ENCODE peak calls at places on chromosomes 1 and 21, in six cellular contexts. X is colonic mucosa, U is IMR-90, T is Panc1, N is heart left ventricle, A is fibroblast of lung. J is an unnamed sample.

GRCh38 chr1:10677508-10678364 is 118.7 kb downstream of the CASZ1 start:
- DNase-seq in X (peak), N (no peak), U (no peak), A (no peak), T (no peak), J (no peak)

GRCh38 chr1:53584446-53585102 is 125.4 kb downstream of the DMRTB1 start:
- DNase-seq in A (no peak), N (peak), U (no peak), T (no peak), X (no peak), J (no peak)

GRCh38 chr1:4120557-4121292 is 220.7 kb upstream of the C1orf174 start:
- DNase-seq in X (no peak), N (no peak), A (no peak), U (no peak), T (no peak), J (no peak)

GRCh38 chr1:169563650-169564049 is 22.6 kb downstream of the F5 start:
- DNase-seq in U (no peak), X (no peak), T (no peak), N (no peak), A (no peak), J (no peak)

GRCh38 chr1:172778461-172779455 is 119.9 kb downstream of the FASLG start:
- DNase-seq in U (no peak), T (no peak), N (no peak), X (no peak), A (no peak), J (no peak)

GRCh38 chr1:157992031-157992568 is 1.3 kb upstream of the KIRREL1 start:
- DNase-seq in N (peak), A (peak), U (peak), X (peak), T (no peak), J (peak)

GRCh38 chr1:3115275-3116149 is 46.5 kb downstream of the PRDM16 start:
- DNase-seq in A (no peak), X (no peak), U (no peak), T (no peak), N (no peak), J (no peak)

GRCh38 chr1:20058531-20058930 is 11.5 kb upstream of the PLA2G5 start:
- DNase-seq in A (peak), T (no peak), U (peak), X (peak), N (no peak), J (peak)

GRCh38 chr1:156422602-156423091 is 53.6 kb downstream of the RHBG start:
- DNase-seq in N (no peak), U (no peak), A (no peak), T (no peak), X (no peak), J (no peak)

GRCh38 chr1:83839566-83840173 is 159.3 kb downstream of the TTLL7 start:
- DNase-seq in N (no peak), U (peak), A (no peak), X (no peak), T (no peak), J (no peak)

GRCh38 chr1:230972855-230973271 is 5.8 kb downstream of the TTC13 start:
- DNase-seq in N (no peak), A (peak), T (no peak), U (peak), X (peak), J (peak)

GRCh38 chr1:42962641-42963377 is 4.1 kb upstream of the SLC2A1 start:
- DNase-seq in U (peak), A (peak), X (peak), N (no peak), T (no peak), J (no peak)

GRCh38 chr1:186620951-186621350 is 59.3 kb downstream of the PTGS2 start:
- DNase-seq in T (no peak), X (no peak), N (no peak), A (peak), U (peak), J (peak)

GRCh38 chr1:198929111-198929604 is 290.3 kb downstream of the PTPRC start:
- DNase-seq in A (no peak), N (no peak), T (no peak), U (no peak), X (no peak), J (no peak)

GRCh38 chr1:43381609-43382008 is 8.0 kb downstream of the MED8 start:
- DNase-seq in T (no peak), N (no peak), U (no peak), A (no peak), X (no peak), J (no peak)

GRCh38 chr1:50213505-50213904 is 104.8 kb downstream of the ELAVL4 start:
- DNase-seq in N (no peak), X (no peak), A (no peak), T (no peak), U (no peak), J (no peak)

GRCh38 chr1:162040657-162041056 is 17.0 kb upstream of the OLFML2B start:
- DNase-seq in N (no peak), A (peak), X (no peak), U (peak), T (no peak), J (no peak)

DNA sequence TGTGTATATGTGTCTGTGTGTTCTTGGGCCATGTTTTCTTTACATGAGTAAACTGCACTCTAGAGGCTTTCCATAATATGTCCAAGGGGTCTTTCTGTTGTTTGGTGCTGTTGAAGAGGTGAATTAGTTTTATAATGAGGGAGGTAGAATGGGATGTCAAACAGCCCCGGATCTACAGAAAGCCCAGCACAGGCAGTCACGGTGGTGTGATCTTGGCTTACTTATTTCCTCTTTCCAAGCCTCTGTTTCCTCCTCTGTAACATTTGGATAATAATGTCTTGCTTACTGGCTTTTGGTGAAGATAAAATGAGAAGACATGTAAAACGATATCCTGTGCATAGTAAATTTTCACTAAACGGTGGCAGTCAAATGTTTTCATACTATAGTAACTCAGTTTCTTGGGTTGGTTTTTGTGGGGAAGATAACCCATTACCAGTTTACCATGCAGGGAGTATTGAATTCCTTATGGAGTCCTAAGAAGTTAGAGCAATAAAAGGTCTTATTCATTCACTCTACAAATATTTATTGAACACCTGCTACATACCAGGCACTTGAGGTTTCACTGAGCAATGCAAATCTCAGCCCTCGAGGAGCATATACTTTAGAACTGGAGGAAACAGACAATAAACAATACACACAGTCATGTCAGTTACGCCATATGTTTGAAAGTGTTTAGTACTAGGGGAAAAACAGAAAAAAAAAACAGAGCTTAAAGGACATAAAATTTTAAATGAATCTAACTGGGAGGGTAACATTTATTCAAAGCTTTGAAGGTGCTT is 32.3 kb downstream of the C1orf21 start:
- DNase-seq in A (peak), U (peak), N (no peak), X (no peak), T (no peak), J (no peak)
- H3K4me3 ChIP-seq in A (no peak), U (no peak), N (no peak), X (no peak), T (no peak), J (no peak)

GRCh38 chr21:15966651-15967050 is 236.9 kb downstream of the USP25 start:
- DNase-seq in A (no peak), N (no peak), T (no peak), X (no peak), U (no peak), J (no peak)
- H3K27ac ChIP-seq in A (no peak), N (no peak), T (no peak), X (no peak), U (no peak), J (no peak)

GRCh38 chr1:223878598-223879325 is 33.0 kb upstream of the TP53BP2 start:
- DNase-seq in N (no peak), T (no peak), X (no peak), U (no peak), A (no peak), J (no peak)
- H3K4me3 ChIP-seq in N (no peak), T (no peak), X (no peak), U (no peak), A (no peak), J (no peak)

DNA sequence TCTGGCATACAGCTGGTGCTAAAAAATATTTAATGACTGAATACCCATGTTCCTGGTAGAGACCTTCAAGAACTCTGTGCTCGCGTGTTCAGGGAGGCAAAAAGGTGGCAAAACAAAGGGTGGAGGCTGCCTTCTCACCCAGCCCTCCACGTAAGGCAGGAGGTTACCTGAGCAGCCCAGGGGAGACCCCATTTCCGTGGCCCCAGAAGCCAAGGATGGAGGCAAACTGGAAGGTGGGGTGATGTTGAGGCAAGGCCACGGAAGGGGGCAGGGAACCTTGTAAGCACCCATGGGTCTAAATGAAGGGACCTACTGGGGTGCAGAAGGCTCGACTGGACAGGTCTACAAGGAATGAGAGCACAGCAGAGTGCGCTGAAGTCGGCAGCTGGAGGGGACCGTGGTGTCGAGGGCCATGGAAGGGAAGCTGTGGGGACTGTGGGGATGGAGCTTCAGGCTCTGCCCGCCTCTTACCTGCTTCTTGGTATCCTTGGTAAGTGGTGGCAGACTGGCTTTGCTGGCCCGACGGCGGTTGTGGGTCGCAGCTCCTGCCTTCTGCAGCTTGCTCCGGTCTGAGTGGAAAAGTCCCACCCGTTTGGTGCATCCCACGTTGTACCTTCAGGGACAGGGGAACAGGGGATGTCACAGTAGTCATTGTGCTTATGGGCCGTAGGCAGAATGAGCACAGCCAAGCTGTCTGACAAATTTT is 8.9 kb upstream of the A3GALT2 start:
- DNase-seq in X (no peak), T (no peak), A (no peak), U (no peak), N (no peak), J (no peak)
- H3K27ac ChIP-seq in X (no peak), T (peak), A (no peak), U (no peak), N (no peak), J (no peak)

DNA sequence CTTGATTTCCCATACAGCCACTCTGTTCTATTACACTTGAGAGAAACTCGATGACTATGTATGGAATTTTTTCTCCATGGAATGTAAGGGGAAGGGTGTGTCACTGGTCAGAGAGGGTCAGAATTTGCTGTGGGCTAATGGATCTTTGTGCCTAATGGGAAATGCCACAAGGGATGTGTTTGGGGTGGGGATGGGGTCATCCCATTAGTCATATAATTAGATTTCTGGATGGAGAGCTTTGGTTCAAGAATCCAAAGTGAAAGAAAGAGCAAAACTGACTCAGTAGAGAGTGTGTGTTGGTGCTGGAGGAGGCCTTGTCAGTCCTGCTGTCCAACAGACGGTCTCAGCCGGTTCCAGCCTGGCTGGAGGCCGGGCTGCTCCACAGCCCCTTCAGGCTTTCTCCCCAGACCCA is 86.3 kb downstream of the LAMC2 start:
- DNase-seq in X (no peak), U (peak), T (no peak), A (peak), N (no peak), J (peak)
- H3K4me3 ChIP-seq in X (no peak), U (no peak), T (no peak), A (no peak), N (no peak), J (no peak)

GRCh38 chr1:26827205-26827604 is 717 bp downstream of the ZDHHC18 start:
- DNase-seq in X (no peak), U (no peak), N (no peak), T (no peak), A (no peak), J (no peak)
- H3K27ac ChIP-seq in X (no peak), U (peak), N (peak), T (peak), A (no peak), J (no peak)

GRCh38 chr1:51442616-51443015 is 76.5 kb downstream of the EPS15 start:
- DNase-seq in T (no peak), N (no peak), X (no peak), U (no peak), A (no peak), J (no peak)
- H3K4me3 ChIP-seq in T (no peak), N (no peak), X (no peak), U (no peak), A (no peak), J (no peak)

DNA sequence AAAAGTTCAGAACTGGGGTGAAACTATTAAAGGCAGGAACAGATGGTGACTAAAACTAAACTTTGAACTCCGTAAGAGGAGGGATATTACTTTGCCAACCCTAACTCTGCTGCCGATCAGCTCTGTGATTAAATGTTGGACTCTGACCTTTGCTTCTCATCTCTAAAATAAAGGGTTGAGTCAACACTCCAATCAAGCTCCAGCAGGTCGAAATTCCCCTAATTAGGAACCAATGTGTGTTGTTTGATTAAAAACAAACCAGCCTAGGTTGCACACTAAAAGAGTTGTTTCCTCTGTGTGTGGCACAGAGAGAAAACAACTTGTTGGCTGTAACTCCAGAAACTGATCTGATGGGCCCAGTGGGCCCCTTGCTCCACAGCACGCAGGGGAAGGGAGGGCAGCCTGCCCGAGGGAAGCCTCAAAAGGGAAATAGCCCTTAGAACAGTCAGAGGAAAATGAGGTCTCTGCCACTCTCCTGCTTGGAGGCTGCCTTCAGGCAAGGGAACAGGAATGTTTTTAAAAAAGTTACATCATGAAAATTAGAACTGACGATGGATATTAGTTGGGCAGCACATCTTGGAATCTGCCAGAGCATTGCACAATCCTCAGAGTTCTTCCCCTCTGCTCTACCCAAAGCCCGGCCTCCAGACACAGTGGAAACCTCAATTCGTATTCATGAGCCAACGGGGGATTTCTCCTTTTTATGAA is 69.3 kb downstream of the KCTD3 start:
- DNase-seq in T (no peak), A (peak), U (peak), X (peak), N (no peak), J (no peak)
- H3K27ac ChIP-seq in T (no peak), A (peak), U (peak), X (peak), N (no peak), J (no peak)

DNA sequence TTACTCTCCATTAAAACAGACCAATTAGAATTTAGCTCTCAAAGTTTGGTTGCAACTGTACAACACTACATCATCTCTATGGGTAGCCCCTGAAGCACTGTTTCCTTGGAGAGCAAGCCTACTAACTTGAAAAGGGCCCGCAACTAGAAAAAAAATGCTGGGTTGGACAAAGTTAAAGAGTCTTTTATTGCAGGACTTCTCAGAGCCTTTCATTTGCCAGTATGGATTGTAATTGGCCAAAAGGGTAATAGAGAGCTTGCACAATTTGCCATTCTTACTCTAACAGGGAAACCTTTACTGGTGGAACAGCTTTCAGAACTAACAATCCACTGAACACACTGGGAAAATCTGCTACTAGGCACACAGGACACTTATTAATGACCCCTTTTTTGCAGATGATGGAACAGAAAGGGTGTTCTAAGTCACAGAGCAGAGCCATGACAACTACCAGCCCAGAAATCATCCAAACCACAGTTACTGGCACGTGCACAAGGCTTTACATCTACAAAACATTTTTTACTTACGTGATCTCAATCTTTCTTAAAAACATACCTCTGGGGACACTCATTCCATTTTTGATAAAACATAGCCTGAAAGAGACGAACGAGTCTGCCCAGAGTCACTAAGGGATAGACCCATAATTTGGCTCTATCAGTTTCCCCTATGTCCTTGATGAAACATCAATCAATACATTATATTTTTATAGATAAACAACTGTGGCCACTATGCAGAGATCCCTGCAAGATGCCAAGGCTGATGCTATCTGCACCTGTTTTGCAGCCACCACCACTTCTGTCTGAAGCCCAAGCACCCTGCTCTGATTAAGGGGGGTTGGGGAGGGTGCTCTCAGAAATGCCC is 176.3 kb upstream of the EDN2 start:
- DNase-seq in A (peak), T (no peak), U (no peak), X (no peak), N (no peak), J (no peak)
- H3K4me3 ChIP-seq in A (no peak), T (peak), U (peak), X (peak), N (peak), J (peak)

GRCh38 chr1:178543291-178543609 is 30.3 kb downstream of the TEX35 start:
- DNase-seq in T (no peak), U (no peak), N (no peak), X (no peak), A (no peak), J (no peak)
- H3K27ac ChIP-seq in T (no peak), U (peak), N (peak), X (peak), A (peak), J (no peak)

J was measured in brain microvascular endothelial cell.